ENCODE peak calls at places on chromosomes 5 and 9, in seven cellular contexts. G is naive thymus-derived CD8-positive, alpha-beta T cell; F is T-helper 9 cell; L is caudate nucleus; H is aorta; M is AG20443; A is activated CD4-positive, alpha-beta T cell treated with anti-CD3 and anti-CD28 coated beads, Interleukin-2, amount 50 U/mL, for 1 hour. C is an unnamed sample.

GRCh38 chr9:31542384-31543055 is 841.9 kb upstream of the ACO1 start:
- DNase-seq in G (no peak), F (peak; percentile 2), A (no peak), H (no peak), M (no peak), L (no peak), C (peak; percentile 45)

GRCh38 chr9:137237759-137238726 is 3.0 kb upstream of the TUBB4B start:
- DNase-seq in A (no peak), L (peak; percentile 45), H (no peak), M (no peak), G (no peak), F (no peak), C (no peak)

GRCh38 chr5:149210968-149211495 is 60.6 kb upstream of the AFAP1L1 start:
- DNase-seq in M (no peak), L (no peak), H (no peak), F (no peak), A (no peak), G (peak; percentile 72), C (no peak)

GRCh38 chr5:75603421-75603820 is 7.8 kb upstream of the ANKDD1B start:
- DNase-seq in A (no peak), L (no peak), M (no peak), H (no peak), G (no peak), F (no peak), C (no peak)

GRCh38 chr5:152632380-152632779 is 227.3 kb upstream of the NMUR2 start:
- DNase-seq in M (no peak), F (no peak), A (no peak), G (no peak), L (no peak), H (no peak), C (no peak)

GRCh38 chr9:87558606-87559005 is 60.9 kb downstream of the DAPK1 start:
- DNase-seq in A (no peak), M (no peak), L (no peak), F (no peak), G (no peak), H (no peak), C (no peak)

GRCh38 chr9:23941051-23941450 is 115.0 kb upstream of the ELAVL2 start:
- DNase-seq in G (no peak), L (no peak), A (no peak), F (no peak), H (no peak), M (no peak), C (no peak)

GRCh38 chr5:177369050-177369912 is 11.6 kb downstream of the RGS14 start:
- DNase-seq in L (no peak), M (peak; percentile 61), A (peak; percentile 39), H (no peak), F (no peak), G (no peak), C (no peak)

GRCh38 chr5:84450617-84451414 is 66.1 kb upstream of the EDIL3 start:
- DNase-seq in H (no peak), G (no peak), M (peak; percentile 20), L (no peak), A (no peak), F (no peak), C (no peak)

GRCh38 chr5:773517-774264 is 10.8 kb downstream of the ZDHHC11B start:
- DNase-seq in A (no peak), G (no peak), F (no peak), H (no peak), L (no peak), M (peak; percentile 12), C (no peak)

GRCh38 chr9:123883634-123884033 is 46.3 kb downstream of the DENND1A start:
- DNase-seq in F (no peak), A (no peak), M (peak; percentile 32), H (no peak), G (no peak), L (no peak), C (no peak)

GRCh38 chr5:127206320-127207113 is 84.1 kb upstream of the MEGF10 start:
- DNase-seq in H (no peak), A (no peak), F (no peak), M (peak; percentile 37), G (no peak), L (no peak), C (no peak)

GRCh38 chr9:82489579-82489915 is 501.0 kb downstream of the SPATA31D1 start:
- DNase-seq in F (no peak), M (peak; percentile 18), G (no peak), L (no peak), A (no peak), H (no peak), C (no peak)

GRCh38 chr9:133527444-133527920 is 2.7 kb upstream of the MYMK start:
- DNase-seq in H (no peak), M (no peak), L (peak; percentile 12), G (no peak), F (no peak), A (no peak), C (no peak)

GRCh38 chr5:1570975-1571374 is 47.2 kb upstream of the LPCAT1 start:
- DNase-seq in H (no peak), L (no peak), M (no peak), A (no peak), G (no peak), F (no peak), C (no peak)

GRCh38 chr5:96976-97640 is 5.1 kb downstream of the PLEKHG4B start:
- DNase-seq in M (no peak), G (no peak), A (no peak), H (no peak), L (no peak), F (no peak), C (no peak)

GRCh38 chr5:95863383-95863757 is 40.8 kb upstream of the GLRX start:
- DNase-seq in H (peak; percentile 61), A (no peak), M (peak; percentile 64), F (no peak), G (no peak), L (no peak), C (no peak)

GRCh38 chr5:145975001-145975360 is 38.6 kb downstream of the SH3RF2 start:
- DNase-seq in G (no peak), H (peak; percentile 58), A (no peak), F (no peak), L (no peak), M (no peak), C (no peak)

GRCh38 chr5:168530751-168531150 is 1.6 kb downstream of the FBLL1 start:
- DNase-seq in M (no peak), G (no peak), H (no peak), L (no peak), A (no peak), F (no peak), C (no peak)

GRCh38 chr5:148408092-148408491 is 24.3 kb downstream of the FBXO38 start:
- DNase-seq in L (no peak), H (no peak), A (no peak), M (no peak), G (no peak), F (no peak), C (no peak)

C was measured in CD4-positive, alpha-beta memory T cell.